ENCODE peak calls at places on chromosomes 5 and 9, in seven cellular contexts. B is activated T-helper 1 cell treated with anti-CD3 and anti-CD28 coated beads, Interleukin-2, amount 50 U/mL, for 16 hours; L is memory B cell; H is NCI-H2081; O is NCI-H748 treated with DMSO at 0.1 percent for 48 hours; Y is IMR-90; R is stomach. Q is an unnamed sample.

GRCh38 chr9:114791736-114792135 is 14.1 kb downstream of the TNFSF15 start:
- DNase-seq in B (no peak), L (no peak), H (no peak), O (no peak), Y (no peak), R (no peak), Q (no peak)

GRCh38 chr9:129405089-129405830 is 215.6 kb downstream of the C9orf50 start:
- DNase-seq in B (no peak), L (no peak), H (no peak), O (no peak), Y (peak; percentile 83), R (no peak), Q (no peak)

GRCh38 chr5:147669113-147669869 is 113.2 kb downstream of the JAKMIP2 start:
- DNase-seq in B (no peak), L (no peak), H (peak; percentile 62), O (no peak), Y (no peak), R (no peak), Q (no peak)

GRCh38 chr5:96431376-96432244 is 1.4 kb downstream of the PCSK1 start:
- DNase-seq in B (no peak), L (no peak), H (peak; percentile 65), O (peak; percentile 73), Y (peak; percentile 35), R (no peak), Q (peak; percentile 36)

GRCh38 chr5:74017112-74017511 is 391.1 kb downstream of the ARHGEF28 start:
- DNase-seq in B (no peak), L (no peak), H (peak; percentile 4), O (no peak), Y (no peak), R (no peak), Q (peak; percentile 46)

GRCh38 chr5:138177936-138178515 is 404 bp downstream of the BRD8 start:
- DNase-seq in B (no peak), L (no peak), H (peak; percentile 6), O (peak; percentile 6), Y (peak; percentile 18), R (peak; percentile 31), Q (no peak)

GRCh38 chr9:115998661-115999060 is 154.9 kb upstream of the PAPPA start:
- DNase-seq in B (no peak), L (no peak), H (no peak), O (no peak), Y (peak; percentile 37), R (no peak), Q (no peak)

GRCh38 chr5:176608142-176608705 is 1.7 kb downstream of the GPRIN1 start:
- DNase-seq in B (no peak), L (no peak), H (no peak), O (no peak), Y (no peak), R (no peak), Q (no peak)

Q was measured in NCI-H146.